ENCODE peak calls at places on chromosomes 2 and 18, in five cellular contexts. One of them, this sample, is unnamed.
A peak's percentile ranks its signal among the peaks of the same experiment; 100 is the strongest.

GRCh38 chr2:104867351-104868080 is 13.6 kb downstream of the POU3F3 start:
- DNase-seq in NT2/D1: no peak
- DNase-seq in cardiac muscle cell: no peak
- DNase-seq in CD8-positive, alpha-beta memory T cell: no peak
- DNase-seq in adipocyte: no peak
- DNase-seq in this sample: no peak

GRCh38 chr18:33567705-33568104 is 10.3 kb upstream of the ASXL3 start:
- DNase-seq in adipocyte: no peak
- DNase-seq in CD8-positive, alpha-beta memory T cell: no peak
- DNase-seq in cardiac muscle cell: no peak
- DNase-seq in NT2/D1: no peak
- DNase-seq in this sample: no peak

GRCh38 chr2:164145093-164145987 is 409.5 kb upstream of the FIGN start:
- DNase-seq in cardiac muscle cell: peak; percentile 28
- DNase-seq in CD8-positive, alpha-beta memory T cell: no peak
- DNase-seq in adipocyte: peak; percentile 39
- DNase-seq in NT2/D1: no peak
- DNase-seq in this sample: no peak

GRCh38 chr2:144776766-144777165 is 256.8 kb upstream of the ZEB2 start:
- DNase-seq in adipocyte: peak; percentile 29
- DNase-seq in cardiac muscle cell: peak; percentile 32
- DNase-seq in NT2/D1: no peak
- DNase-seq in CD8-positive, alpha-beta memory T cell: no peak
- DNase-seq in this sample: no peak

GRCh38 chr2:45237850-45238542 is 228.7 kb upstream of the SIX2 start:
- DNase-seq in NT2/D1: no peak
- DNase-seq in adipocyte: peak; percentile 75
- DNase-seq in cardiac muscle cell: peak; percentile 96
- DNase-seq in CD8-positive, alpha-beta memory T cell: no peak
- DNase-seq in this sample: peak; percentile 96

GRCh38 chr2:190283783-190284182 is 35.8 kb downstream of the HIBCH start:
- DNase-seq in cardiac muscle cell: no peak
- DNase-seq in NT2/D1: no peak
- DNase-seq in CD8-positive, alpha-beta memory T cell: no peak
- DNase-seq in adipocyte: peak; percentile 54
- DNase-seq in this sample: no peak

GRCh38 chr2:127067620-127068350 is 39.2 kb downstream of the BIN1 start:
- DNase-seq in adipocyte: peak; percentile 82
- DNase-seq in cardiac muscle cell: peak; percentile 73
- DNase-seq in NT2/D1: peak; percentile 72
- DNase-seq in CD8-positive, alpha-beta memory T cell: peak; percentile 56
- DNase-seq in this sample: peak; percentile 45

GRCh38 chr2:177332041-177332991 is 60.3 kb upstream of the AGPS start:
- DNase-seq in cardiac muscle cell: peak; percentile 89
- DNase-seq in adipocyte: peak; percentile 91
- DNase-seq in CD8-positive, alpha-beta memory T cell: peak; percentile 37
- DNase-seq in NT2/D1: peak; percentile 73
- DNase-seq in this sample: peak; percentile 31

GRCh38 chr2:10599921-10600320 is 89.9 kb downstream of the NOL10 start:
- DNase-seq in CD8-positive, alpha-beta memory T cell: no peak
- DNase-seq in NT2/D1: no peak
- DNase-seq in cardiac muscle cell: no peak
- DNase-seq in adipocyte: no peak
- DNase-seq in this sample: no peak

GRCh38 chr18:69558088-69558487 is 157.4 kb downstream of the DOK6 start:
- DNase-seq in NT2/D1: no peak
- DNase-seq in CD8-positive, alpha-beta memory T cell: no peak
- DNase-seq in adipocyte: no peak
- DNase-seq in cardiac muscle cell: no peak
- DNase-seq in this sample: no peak

GRCh38 chr2:223050900-223051299 is 1.1 kb upstream of the KCNE4 start:
- DNase-seq in CD8-positive, alpha-beta memory T cell: no peak
- DNase-seq in NT2/D1: no peak
- DNase-seq in cardiac muscle cell: peak; percentile 58
- DNase-seq in adipocyte: no peak
- DNase-seq in this sample: peak; percentile 4

GRCh38 chr18:26003391-26003790 is 87.0 kb downstream of the SS18 start:
- DNase-seq in cardiac muscle cell: peak; percentile 26
- DNase-seq in CD8-positive, alpha-beta memory T cell: no peak
- DNase-seq in NT2/D1: no peak
- DNase-seq in adipocyte: no peak
- DNase-seq in this sample: no peak

GRCh38 chr2:234335676-234336228 is 161.1 kb downstream of the ARL4C start:
- DNase-seq in adipocyte: peak; percentile 84
- DNase-seq in NT2/D1: no peak
- DNase-seq in cardiac muscle cell: peak; percentile 72
- DNase-seq in CD8-positive, alpha-beta memory T cell: peak; percentile 39
- DNase-seq in this sample: no peak

GRCh38 chr2:45781464-45781811 is 130.0 kb downstream of the PRKCE start:
- DNase-seq in adipocyte: no peak
- DNase-seq in CD8-positive, alpha-beta memory T cell: no peak
- DNase-seq in NT2/D1: no peak
- DNase-seq in cardiac muscle cell: no peak
- DNase-seq in this sample: no peak

GRCh38 chr18:47531759-47532158 is 280.3 kb upstream of the SKOR2 start:
- DNase-seq in NT2/D1: no peak
- DNase-seq in cardiac muscle cell: no peak
- DNase-seq in CD8-positive, alpha-beta memory T cell: no peak
- DNase-seq in adipocyte: no peak
- DNase-seq in this sample: no peak

GRCh38 chr18:72871091-72871490 is 3.3 kb upstream of the NETO1 start:
- DNase-seq in cardiac muscle cell: no peak
- DNase-seq in adipocyte: peak; percentile 90
- DNase-seq in NT2/D1: no peak
- DNase-seq in CD8-positive, alpha-beta memory T cell: no peak
- DNase-seq in this sample: peak; percentile 31

GRCh38 chr2:232365621-232366321 is 12.8 kb upstream of the ALPP start:
- DNase-seq in cardiac muscle cell: peak; percentile 35
- DNase-seq in adipocyte: peak; percentile 25
- DNase-seq in CD8-positive, alpha-beta memory T cell: no peak
- DNase-seq in NT2/D1: peak; percentile 61
- DNase-seq in this sample: no peak

GRCh38 chr2:109352066-109352897 is 223.3 kb downstream of the SH3RF3 start:
- DNase-seq in NT2/D1: no peak
- DNase-seq in CD8-positive, alpha-beta memory T cell: no peak
- DNase-seq in adipocyte: no peak
- DNase-seq in cardiac muscle cell: no peak
- DNase-seq in this sample: no peak

GRCh38 chr2:95024960-95025405 is 525 bp upstream of the MAL start:
- DNase-seq in NT2/D1: no peak
- DNase-seq in cardiac muscle cell: no peak
- DNase-seq in CD8-positive, alpha-beta memory T cell: no peak
- DNase-seq in adipocyte: no peak
- DNase-seq in this sample: no peak

GRCh38 chr2:237281900-237282306 is 132.1 kb downstream of the COL6A3 start:
- DNase-seq in cardiac muscle cell: peak; percentile 91
- DNase-seq in NT2/D1: no peak
- DNase-seq in CD8-positive, alpha-beta memory T cell: no peak
- DNase-seq in adipocyte: peak; percentile 94
- DNase-seq in this sample: peak; percentile 82

GRCh38 chr2:156947261-156947660 is 310.2 kb upstream of the GALNT5 start:
- DNase-seq in NT2/D1: no peak
- DNase-seq in cardiac muscle cell: no peak
- DNase-seq in adipocyte: no peak
- DNase-seq in CD8-positive, alpha-beta memory T cell: no peak
- DNase-seq in this sample: no peak

GRCh38 chr2:85889648-85890281 is 975 bp upstream of the ST3GAL5 start:
- DNase-seq in adipocyte: no peak
- DNase-seq in CD8-positive, alpha-beta memory T cell: no peak
- DNase-seq in cardiac muscle cell: no peak
- DNase-seq in NT2/D1: no peak
- DNase-seq in this sample: no peak

GRCh38 chr18:45962461-45962860 is 4.7 kb downstream of the EPG5 start:
- DNase-seq in NT2/D1: no peak
- DNase-seq in cardiac muscle cell: peak; percentile 73
- DNase-seq in CD8-positive, alpha-beta memory T cell: peak; percentile 45
- DNase-seq in adipocyte: peak; percentile 16
- DNase-seq in this sample: peak; percentile 11

DNA sequence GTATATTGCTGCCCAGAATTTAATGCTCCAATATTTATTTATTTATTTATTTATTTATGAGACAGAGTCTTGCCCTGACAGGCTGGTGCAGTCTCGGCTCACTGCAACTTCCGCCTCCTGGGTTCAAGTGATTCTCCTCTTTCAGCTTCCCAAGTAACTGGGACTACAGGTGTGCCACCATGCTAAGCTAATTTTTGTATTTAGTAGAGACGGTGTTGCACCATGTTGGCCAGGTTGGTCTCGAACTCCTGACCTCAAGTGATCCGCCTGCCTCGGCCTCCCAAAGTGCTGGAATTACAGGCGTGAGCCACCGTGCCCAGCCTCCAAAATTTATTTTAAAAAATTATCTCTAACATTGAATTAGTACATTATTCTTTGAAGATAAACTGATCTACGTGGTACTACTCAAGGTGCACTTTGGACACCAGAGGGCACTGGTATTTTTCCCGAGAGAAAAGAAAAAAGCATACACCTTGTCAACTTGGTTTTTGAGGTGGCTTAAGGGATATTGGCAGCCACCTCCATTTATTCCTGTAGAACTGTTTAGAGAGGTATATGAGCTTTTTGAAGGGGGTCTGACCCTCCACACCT is 1.4 kb upstream of the IDH1 start:
- DNase-seq in CD8-positive, alpha-beta memory T cell: no peak
- DNase-seq in NT2/D1: no peak
- DNase-seq in adipocyte: no peak
- DNase-seq in cardiac muscle cell: no peak
- DNase-seq in this sample: no peak
- H3K4me3 ChIP-seq in CD8-positive, alpha-beta memory T cell: no peak overlapping the region
- H3K4me3 ChIP-seq in NT2/D1: no peak overlapping the region
- H3K4me3 ChIP-seq in adipocyte: no peak overlapping the region
- H3K4me3 ChIP-seq in cardiac muscle cell: no peak overlapping the region
- H3K4me3 ChIP-seq in this sample: no peak overlapping the region

GRCh38 chr18:35248429-35248828 is 7.6 kb downstream of the ZNF397 start:
- DNase-seq in NT2/D1: no peak
- DNase-seq in CD8-positive, alpha-beta memory T cell: no peak
- DNase-seq in cardiac muscle cell: no peak
- DNase-seq in adipocyte: no peak
- DNase-seq in this sample: no peak

GRCh38 chr18:35253655-35254287 is 12.9 kb downstream of the ZNF397 start:
- DNase-seq in CD8-positive, alpha-beta memory T cell: no peak
- DNase-seq in adipocyte: no peak
- DNase-seq in cardiac muscle cell: no peak
- DNase-seq in NT2/D1: no peak
- DNase-seq in this sample: no peak

GRCh38 chr18:35247412-35248249 is 6.8 kb downstream of the ZNF397 start:
- DNase-seq in CD8-positive, alpha-beta memory T cell: no peak
- DNase-seq in adipocyte: no peak
- DNase-seq in cardiac muscle cell: no peak
- DNase-seq in NT2/D1: no peak
- DNase-seq in this sample: no peak

GRCh38 chr18:35256947-35257346 is 16.1 kb downstream of the ZNF397 start:
- DNase-seq in CD8-positive, alpha-beta memory T cell: no peak
- DNase-seq in cardiac muscle cell: no peak
- DNase-seq in NT2/D1: no peak
- DNase-seq in adipocyte: no peak
- DNase-seq in this sample: no peak

DNA sequence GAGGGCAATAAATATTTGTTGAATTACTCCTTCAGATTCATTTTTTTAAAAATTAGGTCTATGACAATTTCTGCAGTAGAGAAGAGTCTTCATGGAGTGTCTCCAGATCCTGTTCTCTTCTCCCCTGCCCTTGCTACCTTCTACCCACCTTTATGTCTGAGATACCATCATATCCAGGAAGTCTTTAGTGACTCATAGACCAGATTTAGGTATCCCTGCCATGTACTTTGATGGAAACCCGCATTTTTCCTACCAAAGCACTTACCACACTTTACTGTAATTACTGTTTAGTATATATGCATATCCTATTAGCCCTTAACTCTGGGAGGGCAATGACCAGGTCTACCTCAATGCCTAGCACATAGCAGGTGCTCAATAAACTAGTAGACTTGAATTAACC is 11.6 kb downstream of the ZNF397 start:
- DNase-seq in NT2/D1: no peak
- DNase-seq in cardiac muscle cell: no peak
- DNase-seq in adipocyte: no peak
- DNase-seq in CD8-positive, alpha-beta memory T cell: no peak
- DNase-seq in this sample: no peak
- H3K9me3 ChIP-seq in NT2/D1: peaks cover 37% of the 10 kb centered on the region
- H3K9me3 ChIP-seq in cardiac muscle cell: no peaks in the 10 kb centered on the region
- H3K9me3 ChIP-seq in adipocyte: peaks cover 79% of the 10 kb centered on the region
- H3K9me3 ChIP-seq in CD8-positive, alpha-beta memory T cell: peaks cover 7% of the 10 kb centered on the region
- H3K9me3 ChIP-seq in this sample: peaks cover 7% of the 10 kb centered on the region

GRCh38 chr2:26561376-26561775 is 79.8 kb downstream of the CIB4 start:
- DNase-seq in adipocyte: no peak
- DNase-seq in CD8-positive, alpha-beta memory T cell: no peak
- DNase-seq in cardiac muscle cell: no peak
- DNase-seq in NT2/D1: no peak
- DNase-seq in this sample: no peak

GRCh38 chr2:26564121-26564520 is 77.0 kb downstream of the CIB4 start:
- DNase-seq in adipocyte: no peak
- DNase-seq in NT2/D1: no peak
- DNase-seq in CD8-positive, alpha-beta memory T cell: no peak
- DNase-seq in cardiac muscle cell: no peak
- DNase-seq in this sample: no peak

GRCh38 chr2:26561918-26562810 is 79.0 kb downstream of the CIB4 start:
- DNase-seq in NT2/D1: no peak
- DNase-seq in adipocyte: peak; percentile 53
- DNase-seq in CD8-positive, alpha-beta memory T cell: no peak
- DNase-seq in cardiac muscle cell: peak; percentile 53
- DNase-seq in this sample: peak; percentile 35

GRCh38 chr2:26563686-26564085 is 77.5 kb downstream of the CIB4 start:
- DNase-seq in CD8-positive, alpha-beta memory T cell: no peak
- DNase-seq in adipocyte: no peak
- DNase-seq in NT2/D1: no peak
- DNase-seq in cardiac muscle cell: no peak
- DNase-seq in this sample: no peak

DNA sequence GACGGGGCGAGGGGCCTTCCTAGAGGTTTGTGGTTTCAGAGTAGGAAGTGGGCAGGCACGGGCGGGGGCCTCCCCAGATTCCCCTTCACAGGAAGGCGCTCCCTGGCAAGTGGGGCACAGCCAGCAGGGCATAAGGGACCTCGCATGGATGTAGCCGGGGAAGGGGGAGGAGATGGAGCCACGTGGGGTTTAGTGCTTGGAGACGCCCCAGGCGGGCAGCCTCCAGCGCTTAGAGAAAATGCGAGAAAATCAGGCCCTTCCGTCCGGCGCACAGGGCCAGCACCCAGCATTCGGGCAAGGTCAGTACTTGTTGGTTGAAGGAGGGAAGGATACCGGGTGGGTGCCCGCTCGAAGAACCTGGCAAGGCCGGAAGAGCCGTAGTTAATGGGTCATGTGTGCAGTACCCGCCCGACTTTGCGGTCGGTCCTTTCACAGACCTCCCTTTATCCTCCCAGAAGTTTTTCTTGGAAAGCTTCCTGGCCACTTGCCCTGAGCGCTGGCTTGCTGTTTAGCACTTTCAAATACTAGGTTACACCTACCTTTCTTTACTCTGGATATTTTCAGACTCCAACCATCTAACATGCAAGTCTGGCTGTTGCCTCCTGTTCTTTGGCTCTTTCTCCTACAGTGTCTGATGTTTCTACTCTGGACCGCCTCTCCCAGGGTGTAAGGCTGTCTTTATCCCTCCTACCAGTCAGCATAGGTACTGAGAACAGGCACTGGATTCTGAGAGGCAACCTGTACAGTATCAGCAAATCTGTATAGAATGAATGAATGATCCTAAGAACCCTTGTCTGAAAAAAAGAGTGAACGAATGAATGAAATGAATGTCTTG is 78.1 kb downstream of the CIB4 start:
- DNase-seq in adipocyte: peak; percentile 15
- DNase-seq in CD8-positive, alpha-beta memory T cell: no peak
- DNase-seq in NT2/D1: no peak
- DNase-seq in cardiac muscle cell: peak; percentile 74
- DNase-seq in this sample: peak; percentile 24
- H3K4me3 ChIP-seq in adipocyte: peak overlapping the region; percentile 64
- H3K4me3 ChIP-seq in CD8-positive, alpha-beta memory T cell: no peak overlapping the region
- H3K4me3 ChIP-seq in NT2/D1: no peak overlapping the region
- H3K4me3 ChIP-seq in cardiac muscle cell: peak overlapping the region; percentile 6
- H3K4me3 ChIP-seq in this sample: no peak overlapping the region

GRCh38 chr18:79732721-79733025 is 53.1 kb downstream of the CTDP1 start:
- DNase-seq in NT2/D1: no peak
- DNase-seq in cardiac muscle cell: peak; percentile 3
- DNase-seq in adipocyte: no peak
- DNase-seq in CD8-positive, alpha-beta memory T cell: no peak
- DNase-seq in this sample: no peak
- H3K9me3 ChIP-seq in NT2/D1: peaks cover 34% of the 10 kb centered on the region
- H3K9me3 ChIP-seq in cardiac muscle cell: no peaks in the 10 kb centered on the region
- H3K9me3 ChIP-seq in adipocyte: peaks cover 89% of the 10 kb centered on the region
- H3K9me3 ChIP-seq in CD8-positive, alpha-beta memory T cell: peaks cover 20% of the 10 kb centered on the region
- H3K9me3 ChIP-seq in this sample: no peaks in the 10 kb centered on the region